ENCODE peak calls at places on chromosomes 2 and 18, in five cellular contexts. One of them, this sample, is unnamed.

GRCh38 chr18:9710037-9710436 is 1.9 kb downstream of the RAB31 start:
- DNase-seq in bronchial epithelial cell: no peak
- DNase-seq in ureter: no peak
- DNase-seq in hippocampal formation: no peak
- DNase-seq in B cell: no peak
- DNase-seq in this sample: no peak

GRCh38 chr2:150809083-150809482 is 321.6 kb upstream of the RND3 start:
- DNase-seq in hippocampal formation: no peak
- DNase-seq in B cell: no peak
- DNase-seq in bronchial epithelial cell: no peak
- DNase-seq in ureter: no peak
- DNase-seq in this sample: no peak

GRCh38 chr2:1746174-1747064 is 2.1 kb upstream of the PXDN start:
- DNase-seq in hippocampal formation: no peak
- DNase-seq in ureter: peak; percentile 27
- DNase-seq in B cell: no peak
- DNase-seq in bronchial epithelial cell: no peak
- DNase-seq in this sample: no peak

GRCh38 chr18:23684515-23685197 is 4.6 kb upstream of the LAMA3 start:
- DNase-seq in hippocampal formation: no peak
- DNase-seq in B cell: no peak
- DNase-seq in ureter: no peak
- DNase-seq in bronchial epithelial cell: peak; percentile 48
- DNase-seq in this sample: no peak

GRCh38 chr2:160015746-160016145 is 46.7 kb downstream of the PLA2R1 start:
- DNase-seq in ureter: no peak
- DNase-seq in bronchial epithelial cell: no peak
- DNase-seq in B cell: no peak
- DNase-seq in hippocampal formation: no peak
- DNase-seq in this sample: no peak

GRCh38 chr18:33201509-33201926 is 239.0 kb downstream of the CCDC178 start:
- DNase-seq in B cell: no peak
- DNase-seq in ureter: no peak
- DNase-seq in bronchial epithelial cell: peak; percentile 43
- DNase-seq in hippocampal formation: peak; percentile 27
- DNase-seq in this sample: no peak

GRCh38 chr2:37654932-37655331 is 16.5 kb downstream of the CDC42EP3 start:
- DNase-seq in ureter: no peak
- DNase-seq in bronchial epithelial cell: no peak
- DNase-seq in hippocampal formation: no peak
- DNase-seq in B cell: peak; percentile 58
- DNase-seq in this sample: peak; percentile 65

GRCh38 chr2:237035781-237036352 is 49.8 kb upstream of the COPS8 start:
- DNase-seq in ureter: no peak
- DNase-seq in B cell: no peak
- DNase-seq in hippocampal formation: no peak
- DNase-seq in bronchial epithelial cell: no peak
- DNase-seq in this sample: no peak

GRCh38 chr18:50986360-50987087 is 18.7 kb downstream of the ELAC1 start:
- DNase-seq in B cell: no peak
- DNase-seq in bronchial epithelial cell: peak; percentile 38
- DNase-seq in hippocampal formation: no peak
- DNase-seq in ureter: no peak
- DNase-seq in this sample: no peak

GRCh38 chr2:110993557-110994231 is 127.0 kb upstream of the BCL2L11 start:
- DNase-seq in ureter: no peak
- DNase-seq in B cell: no peak
- DNase-seq in hippocampal formation: no peak
- DNase-seq in bronchial epithelial cell: peak; percentile 64
- DNase-seq in this sample: no peak

GRCh38 chr2:232563580-232563979 is 13.1 kb downstream of the EIF4E2 start:
- DNase-seq in ureter: no peak
- DNase-seq in B cell: no peak
- DNase-seq in bronchial epithelial cell: peak; percentile 75
- DNase-seq in hippocampal formation: no peak
- DNase-seq in this sample: no peak

GRCh38 chr2:217943379-217944321 is 59.1 kb downstream of the TNS1 start:
- DNase-seq in ureter: peak; percentile 87
- DNase-seq in bronchial epithelial cell: no peak
- DNase-seq in B cell: no peak
- DNase-seq in hippocampal formation: peak; percentile 77
- DNase-seq in this sample: no peak

GRCh38 chr2:192126426-192126825 is 68.3 kb downstream of the TMEFF2 start:
- DNase-seq in hippocampal formation: no peak
- DNase-seq in B cell: no peak
- DNase-seq in bronchial epithelial cell: peak; percentile 68
- DNase-seq in ureter: no peak
- DNase-seq in this sample: no peak

This sample was measured in GM19239.